ENCODE peak calls at places on chromosomes 12 and 14, in four cellular contexts. S, K, O and E are unnamed samples.

GRCh38 chr14:65650843-65651242 is 238.3 kb downstream of the FUT8 start:
- DNase-seq in O (no peak), K (no peak), S (no peak), E (no peak)

GRCh38 chr12:64825143-64826011 is 930 bp downstream of the TBC1D30 start:
- DNase-seq in O (no peak), K (no peak), S (no peak), E (no peak)

GRCh38 chr12:79547735-79548347 is 142.9 kb downstream of the PAWR start:
- DNase-seq in O (peak), S (peak), K (peak), E (peak)

GRCh38 chr12:50621435-50622304 is 116.9 kb downstream of the DIP2B start:
- DNase-seq in S (peak), O (no peak), K (no peak), E (no peak)

GRCh38 chr14:23562822-23563472 is 4.6 kb downstream of the AP1G2 start:
- DNase-seq in K (peak), S (no peak), O (no peak), E (peak)

GRCh38 chr14:26427059-26427458 is 170.8 kb downstream of the NOVA1 start:
- DNase-seq in O (peak), K (peak), S (peak), E (no peak)

GRCh38 chr12:53324113-53324778 is 2.8 kb upstream of the AAAS start:
- DNase-seq in K (no peak), O (no peak), S (no peak), E (no peak)

GRCh38 chr14:38856798-38857197 is 246.2 kb downstream of the SEC23A start:
- DNase-seq in K (no peak), O (no peak), S (no peak), E (no peak)

GRCh38 chr12:69566603-69567002 is 18.7 kb upstream of the CCT2 start:
- DNase-seq in S (no peak), K (no peak), O (no peak), E (no peak)

GRCh38 chr14:54450535-54450934 is 9.4 kb upstream of the CNIH1 start:
- DNase-seq in S (peak), O (peak), K (peak), E (peak)

GRCh38 chr12:7061596-7061995 is 1.1 kb downstream of the C1S start:
- DNase-seq in O (no peak), S (no peak), K (no peak), E (no peak)

GRCh38 chr14:98182385-98183055 is 1089.5 kb downstream of the BCL11B start:
- DNase-seq in O (no peak), K (no peak), S (peak), E (no peak)

GRCh38 chr12:130162267-130162666 is at the start of gene FZD10:
- DNase-seq in K (no peak), S (no peak), O (no peak), E (no peak)

GRCh38 chr12:113010701-113011100 is 32.4 kb downstream of the OAS2 start:
- DNase-seq in O (no peak), K (no peak), S (no peak), E (no peak)

GRCh38 chr14:81400202-81400678 is at the start of gene STON2:
- DNase-seq in O (peak), K (peak), S (peak), E (no peak)